ENCODE peak calls at places on chromosome 11, in nine cellular contexts. H, L, C, Z, A, X, S, M and U are unnamed samples.

GRCh38 chr11:34754171-34754823 is 133.4 kb downstream of the EHF start:
- DNase-seq in H (no peak), L (no peak), C (no peak), Z (no peak), A (no peak), X (no peak), S (no peak), M (no peak), U (no peak)

GRCh38 chr11:102430158-102430836 is 22.3 kb downstream of the TMEM123 start:
- DNase-seq in H (no peak), L (no peak), C (no peak), Z (no peak), A (peak; percentile 26), X (no peak), S (peak; percentile 20), M (no peak), U (peak; percentile 34)

GRCh38 chr11:128616158-128616557 is 28.8 kb upstream of the ETS1 start:
- DNase-seq in H (no peak), L (no peak), C (no peak), Z (no peak), A (no peak), X (no peak), S (no peak), M (no peak), U (no peak)

GRCh38 chr11:130213143-130213978 is 53.8 kb downstream of the ST14 start:
- DNase-seq in H (no peak), L (peak; percentile 41), C (peak; percentile 43), Z (peak; percentile 92), A (peak; percentile 18), X (peak; percentile 83), S (peak; percentile 80), M (peak; percentile 72), U (peak; percentile 46)

GRCh38 chr11:107370390-107370789 is 87.2 kb downstream of the CWF19L2 start:
- DNase-seq in H (no peak), L (no peak), C (no peak), Z (no peak), A (peak; percentile 8), X (no peak), S (no peak), M (no peak), U (no peak)

GRCh38 chr11:72685560-72686480 is 11.6 kb upstream of the PDE2A start:
- DNase-seq in H (no peak), L (no peak), C (peak; percentile 63), Z (no peak), A (no peak), X (no peak), S (no peak), M (peak; percentile 37), U (no peak)

GRCh38 chr11:111460752-111461305 is 51.4 kb downstream of the BTG4 start:
- DNase-seq in H (no peak), L (peak; percentile 81), C (no peak), Z (no peak), A (no peak), X (no peak), S (no peak), M (no peak), U (no peak)

GRCh38 chr11:32426819-32427615 is 8.3 kb downstream of the WT1 start:
- DNase-seq in H (no peak), L (no peak), C (no peak), Z (no peak), A (peak; percentile 33), X (no peak), S (no peak), M (no peak), U (no peak)

GRCh38 chr11:3834349-3835099 is 6.2 kb downstream of the RHOG start:
- DNase-seq in H (no peak), L (no peak), C (no peak), Z (no peak), A (no peak), X (no peak), S (no peak), M (no peak), U (peak; percentile 74)